ENCODE peak calls at places on chromosomes 16 and 17, in ten cellular contexts. One of them, this sample, is unnamed.

GRCh38 chr17:35160354-35161201 is 13.0 kb downstream of the UNC45B start:
- DNase-seq in Peyer's patch: no peak
- DNase-seq in astrocyte: no peak
- DNase-seq in IMR-90: no peak
- DNase-seq in activated CD8-positive, alpha-beta T cell treated with anti-CD3 and anti-CD28 coated beads for 36 hours: peak
- DNase-seq in cardiac fibroblast: no peak
- DNase-seq in GM23338: no peak
- DNase-seq in foreskin fibroblast: no peak
- DNase-seq in PC-9: no peak
- DNase-seq in choroid plexus epithelial cell: no peak
- DNase-seq in this sample: no peak

GRCh38 chr17:44219126-44219635 is 294 bp downstream of the UBTF start:
- DNase-seq in Peyer's patch: peak
- DNase-seq in astrocyte: no peak
- DNase-seq in IMR-90: peak
- DNase-seq in activated CD8-positive, alpha-beta T cell treated with anti-CD3 and anti-CD28 coated beads for 36 hours: peak
- DNase-seq in cardiac fibroblast: peak
- DNase-seq in GM23338: peak
- DNase-seq in foreskin fibroblast: peak
- DNase-seq in PC-9: peak
- DNase-seq in choroid plexus epithelial cell: peak
- DNase-seq in this sample: peak

GRCh38 chr17:70677783-70678647 is 508.7 kb downstream of the KCNJ2 start:
- DNase-seq in Peyer's patch: no peak
- DNase-seq in astrocyte: no peak
- DNase-seq in IMR-90: no peak
- DNase-seq in activated CD8-positive, alpha-beta T cell treated with anti-CD3 and anti-CD28 coated beads for 36 hours: no peak
- DNase-seq in cardiac fibroblast: no peak
- DNase-seq in GM23338: peak
- DNase-seq in foreskin fibroblast: no peak
- DNase-seq in PC-9: no peak
- DNase-seq in choroid plexus epithelial cell: peak
- DNase-seq in this sample: no peak

GRCh38 chr17:11031787-11032186 is 193.9 kb upstream of the PIRT start:
- DNase-seq in Peyer's patch: no peak
- DNase-seq in astrocyte: no peak
- DNase-seq in IMR-90: no peak
- DNase-seq in activated CD8-positive, alpha-beta T cell treated with anti-CD3 and anti-CD28 coated beads for 36 hours: no peak
- DNase-seq in cardiac fibroblast: no peak
- DNase-seq in GM23338: peak
- DNase-seq in foreskin fibroblast: no peak
- DNase-seq in PC-9: no peak
- DNase-seq in choroid plexus epithelial cell: no peak
- DNase-seq in this sample: no peak

GRCh38 chr17:43444223-43445008 is 39.4 kb upstream of the DHX8 start:
- DNase-seq in Peyer's patch: no peak
- DNase-seq in astrocyte: peak
- DNase-seq in IMR-90: peak
- DNase-seq in activated CD8-positive, alpha-beta T cell treated with anti-CD3 and anti-CD28 coated beads for 36 hours: no peak
- DNase-seq in cardiac fibroblast: no peak
- DNase-seq in GM23338: no peak
- DNase-seq in foreskin fibroblast: no peak
- DNase-seq in PC-9: no peak
- DNase-seq in choroid plexus epithelial cell: peak
- DNase-seq in this sample: peak

GRCh38 chr17:3535253-3535995 is 22.2 kb downstream of the TRPV3 start:
- DNase-seq in Peyer's patch: peak
- DNase-seq in astrocyte: peak
- DNase-seq in IMR-90: peak
- DNase-seq in activated CD8-positive, alpha-beta T cell treated with anti-CD3 and anti-CD28 coated beads for 36 hours: peak
- DNase-seq in cardiac fibroblast: peak
- DNase-seq in GM23338: peak
- DNase-seq in foreskin fibroblast: peak
- DNase-seq in PC-9: no peak
- DNase-seq in choroid plexus epithelial cell: peak
- DNase-seq in this sample: no peak

GRCh38 chr17:81405382-81406005 is 10.2 kb downstream of the BAHCC1 start:
- DNase-seq in Peyer's patch: no peak
- DNase-seq in astrocyte: no peak
- DNase-seq in IMR-90: no peak
- DNase-seq in activated CD8-positive, alpha-beta T cell treated with anti-CD3 and anti-CD28 coated beads for 36 hours: no peak
- DNase-seq in cardiac fibroblast: peak
- DNase-seq in GM23338: no peak
- DNase-seq in foreskin fibroblast: no peak
- DNase-seq in PC-9: no peak
- DNase-seq in choroid plexus epithelial cell: peak
- DNase-seq in this sample: no peak

GRCh38 chr17:62740066-62740465 is 68.0 kb downstream of the MARCHF10 start:
- DNase-seq in Peyer's patch: no peak
- DNase-seq in astrocyte: no peak
- DNase-seq in IMR-90: peak
- DNase-seq in activated CD8-positive, alpha-beta T cell treated with anti-CD3 and anti-CD28 coated beads for 36 hours: no peak
- DNase-seq in cardiac fibroblast: no peak
- DNase-seq in GM23338: peak
- DNase-seq in foreskin fibroblast: peak
- DNase-seq in PC-9: no peak
- DNase-seq in choroid plexus epithelial cell: peak
- DNase-seq in this sample: no peak

GRCh38 chr16:4692460-4693295 is 684 bp upstream of the NUDT16L1 start:
- DNase-seq in Peyer's patch: no peak
- DNase-seq in astrocyte: no peak
- DNase-seq in IMR-90: no peak
- DNase-seq in activated CD8-positive, alpha-beta T cell treated with anti-CD3 and anti-CD28 coated beads for 36 hours: peak
- DNase-seq in cardiac fibroblast: no peak
- DNase-seq in GM23338: peak
- DNase-seq in foreskin fibroblast: no peak
- DNase-seq in PC-9: no peak
- DNase-seq in choroid plexus epithelial cell: peak
- DNase-seq in this sample: no peak

GRCh38 chr16:28912558-28912957 is 12.5 kb downstream of the RABEP2 start:
- DNase-seq in Peyer's patch: no peak
- DNase-seq in astrocyte: no peak
- DNase-seq in IMR-90: no peak
- DNase-seq in activated CD8-positive, alpha-beta T cell treated with anti-CD3 and anti-CD28 coated beads for 36 hours: no peak
- DNase-seq in cardiac fibroblast: no peak
- DNase-seq in GM23338: no peak
- DNase-seq in foreskin fibroblast: no peak
- DNase-seq in PC-9: no peak
- DNase-seq in choroid plexus epithelial cell: no peak
- DNase-seq in this sample: no peak

GRCh38 chr16:48000622-48001021 is 155.2 kb downstream of the ABCC12 start:
- DNase-seq in Peyer's patch: no peak
- DNase-seq in astrocyte: no peak
- DNase-seq in IMR-90: no peak
- DNase-seq in activated CD8-positive, alpha-beta T cell treated with anti-CD3 and anti-CD28 coated beads for 36 hours: no peak
- DNase-seq in cardiac fibroblast: no peak
- DNase-seq in GM23338: no peak
- DNase-seq in foreskin fibroblast: no peak
- DNase-seq in PC-9: no peak
- DNase-seq in choroid plexus epithelial cell: no peak
- DNase-seq in this sample: no peak

GRCh38 chr17:34015253-34015652 is 239.8 kb upstream of the CCL2 start:
- DNase-seq in Peyer's patch: no peak
- DNase-seq in astrocyte: no peak
- DNase-seq in IMR-90: no peak
- DNase-seq in activated CD8-positive, alpha-beta T cell treated with anti-CD3 and anti-CD28 coated beads for 36 hours: no peak
- DNase-seq in cardiac fibroblast: no peak
- DNase-seq in GM23338: no peak
- DNase-seq in foreskin fibroblast: no peak
- DNase-seq in PC-9: no peak
- DNase-seq in choroid plexus epithelial cell: no peak
- DNase-seq in this sample: no peak

GRCh38 chr16:2946649-2947048 is 17.4 kb upstream of the KREMEN2 start:
- DNase-seq in Peyer's patch: no peak
- DNase-seq in astrocyte: no peak
- DNase-seq in IMR-90: no peak
- DNase-seq in activated CD8-positive, alpha-beta T cell treated with anti-CD3 and anti-CD28 coated beads for 36 hours: no peak
- DNase-seq in cardiac fibroblast: no peak
- DNase-seq in GM23338: no peak
- DNase-seq in foreskin fibroblast: no peak
- DNase-seq in PC-9: no peak
- DNase-seq in choroid plexus epithelial cell: no peak
- DNase-seq in this sample: no peak

GRCh38 chr16:27991876-27992275 is 71.6 kb downstream of the GSG1L start:
- DNase-seq in Peyer's patch: no peak
- DNase-seq in astrocyte: no peak
- DNase-seq in IMR-90: no peak
- DNase-seq in activated CD8-positive, alpha-beta T cell treated with anti-CD3 and anti-CD28 coated beads for 36 hours: no peak
- DNase-seq in cardiac fibroblast: no peak
- DNase-seq in GM23338: no peak
- DNase-seq in foreskin fibroblast: no peak
- DNase-seq in PC-9: no peak
- DNase-seq in choroid plexus epithelial cell: no peak
- DNase-seq in this sample: no peak

GRCh38 chr16:14310519-14310991 is 239.4 kb downstream of the MRTFB start:
- DNase-seq in Peyer's patch: no peak
- DNase-seq in astrocyte: no peak
- DNase-seq in IMR-90: peak
- DNase-seq in activated CD8-positive, alpha-beta T cell treated with anti-CD3 and anti-CD28 coated beads for 36 hours: no peak
- DNase-seq in cardiac fibroblast: peak
- DNase-seq in GM23338: peak
- DNase-seq in foreskin fibroblast: no peak
- DNase-seq in PC-9: peak
- DNase-seq in choroid plexus epithelial cell: peak
- DNase-seq in this sample: no peak

GRCh38 chr16:9256196-9256595 is 164.8 kb downstream of the HAPSTR1 start:
- DNase-seq in Peyer's patch: peak
- DNase-seq in astrocyte: no peak
- DNase-seq in IMR-90: no peak
- DNase-seq in activated CD8-positive, alpha-beta T cell treated with anti-CD3 and anti-CD28 coated beads for 36 hours: peak
- DNase-seq in cardiac fibroblast: no peak
- DNase-seq in GM23338: peak
- DNase-seq in foreskin fibroblast: no peak
- DNase-seq in PC-9: peak
- DNase-seq in choroid plexus epithelial cell: peak
- DNase-seq in this sample: no peak
- TF ChIP-seq CTCF in Peyer's patch: peak
- TF ChIP-seq CTCF in astrocyte: peak
- TF ChIP-seq CTCF in IMR-90: peak
- TF ChIP-seq CTCF in activated CD8-positive, alpha-beta T cell treated with anti-CD3 and anti-CD28 coated beads for 36 hours: peak
- TF ChIP-seq CTCF in cardiac fibroblast: peak
- TF ChIP-seq CTCF in GM23338: peak
- TF ChIP-seq CTCF in foreskin fibroblast: peak
- TF ChIP-seq CTCF in PC-9: peak
- TF ChIP-seq CTCF in choroid plexus epithelial cell: peak
- TF ChIP-seq CTCF in this sample: no peak

DNA sequence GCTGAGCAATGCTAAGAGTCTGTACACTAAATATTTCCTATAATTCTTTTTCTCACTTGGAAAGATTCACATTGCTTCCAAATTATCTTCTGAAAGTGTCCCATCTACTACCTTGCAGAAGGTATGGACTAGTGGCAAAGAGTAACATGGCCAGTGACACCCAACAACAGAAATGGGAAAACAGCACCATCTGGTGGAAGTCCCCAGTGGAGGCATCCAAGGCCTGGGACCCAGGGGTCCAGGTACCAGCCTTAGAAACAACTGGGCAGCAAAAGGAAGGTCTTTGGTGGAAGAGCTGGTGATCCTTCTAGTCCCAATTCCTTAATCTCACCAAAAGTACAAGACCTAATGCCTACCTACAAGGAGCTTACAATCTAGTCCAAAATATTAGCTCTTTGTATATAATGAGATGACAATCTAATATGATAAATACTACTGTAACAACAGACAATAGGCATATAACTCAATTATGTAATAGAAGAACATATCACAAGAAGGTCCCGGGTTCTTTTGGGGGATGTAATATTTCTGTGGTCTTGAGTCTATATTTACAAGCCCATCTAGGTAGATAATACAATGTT is 55.3 kb downstream of the SKAP1 start:
- DNase-seq in Peyer's patch: no peak
- DNase-seq in astrocyte: no peak
- DNase-seq in IMR-90: no peak
- DNase-seq in activated CD8-positive, alpha-beta T cell treated with anti-CD3 and anti-CD28 coated beads for 36 hours: peak
- DNase-seq in cardiac fibroblast: peak
- DNase-seq in GM23338: peak
- DNase-seq in foreskin fibroblast: no peak
- DNase-seq in PC-9: peak
- DNase-seq in choroid plexus epithelial cell: peak
- DNase-seq in this sample: no peak
- TF ChIP-seq CTCF in Peyer's patch: peak
- TF ChIP-seq CTCF in astrocyte: no peak
- TF ChIP-seq CTCF in IMR-90: peak
- TF ChIP-seq CTCF in activated CD8-positive, alpha-beta T cell treated with anti-CD3 and anti-CD28 coated beads for 36 hours: peak
- TF ChIP-seq CTCF in cardiac fibroblast: peak
- TF ChIP-seq CTCF in GM23338: peak
- TF ChIP-seq CTCF in foreskin fibroblast: no peak
- TF ChIP-seq CTCF in PC-9: peak
- TF ChIP-seq CTCF in choroid plexus epithelial cell: peak
- TF ChIP-seq CTCF in this sample: peak

GRCh38 chr16:85718682-85719081 is 29.9 kb upstream of the GINS2 start:
- DNase-seq in Peyer's patch: no peak
- DNase-seq in astrocyte: no peak
- DNase-seq in IMR-90: no peak
- DNase-seq in activated CD8-positive, alpha-beta T cell treated with anti-CD3 and anti-CD28 coated beads for 36 hours: no peak
- DNase-seq in cardiac fibroblast: no peak
- DNase-seq in GM23338: peak
- DNase-seq in foreskin fibroblast: no peak
- DNase-seq in PC-9: no peak
- DNase-seq in choroid plexus epithelial cell: peak
- DNase-seq in this sample: no peak
- TF ChIP-seq CTCF in Peyer's patch: peak
- TF ChIP-seq CTCF in astrocyte: peak
- TF ChIP-seq CTCF in IMR-90: peak
- TF ChIP-seq CTCF in activated CD8-positive, alpha-beta T cell treated with anti-CD3 and anti-CD28 coated beads for 36 hours: no peak
- TF ChIP-seq CTCF in cardiac fibroblast: peak
- TF ChIP-seq CTCF in GM23338: peak
- TF ChIP-seq CTCF in foreskin fibroblast: peak
- TF ChIP-seq CTCF in PC-9: no peak
- TF ChIP-seq CTCF in choroid plexus epithelial cell: peak
- TF ChIP-seq CTCF in this sample: no peak

GRCh38 chr17:49191917-49192741 is 18.2 kb downstream of the GNGT2 start:
- DNase-seq in Peyer's patch: peak
- DNase-seq in astrocyte: peak
- DNase-seq in IMR-90: peak
- DNase-seq in activated CD8-positive, alpha-beta T cell treated with anti-CD3 and anti-CD28 coated beads for 36 hours: peak
- DNase-seq in cardiac fibroblast: peak
- DNase-seq in GM23338: peak
- DNase-seq in foreskin fibroblast: peak
- DNase-seq in PC-9: peak
- DNase-seq in choroid plexus epithelial cell: peak
- DNase-seq in this sample: peak
- TF ChIP-seq CTCF in Peyer's patch: no peak
- TF ChIP-seq CTCF in astrocyte: no peak
- TF ChIP-seq CTCF in IMR-90: peak
- TF ChIP-seq CTCF in activated CD8-positive, alpha-beta T cell treated with anti-CD3 and anti-CD28 coated beads for 36 hours: peak
- TF ChIP-seq CTCF in cardiac fibroblast: peak
- TF ChIP-seq CTCF in GM23338: peak
- TF ChIP-seq CTCF in foreskin fibroblast: peak
- TF ChIP-seq CTCF in PC-9: peak
- TF ChIP-seq CTCF in choroid plexus epithelial cell: peak
- TF ChIP-seq CTCF in this sample: peak

GRCh38 chr17:39687546-39688474 is at the start of gene PGAP3:
- DNase-seq in Peyer's patch: peak
- DNase-seq in astrocyte: peak
- DNase-seq in IMR-90: peak
- DNase-seq in activated CD8-positive, alpha-beta T cell treated with anti-CD3 and anti-CD28 coated beads for 36 hours: peak
- DNase-seq in cardiac fibroblast: peak
- DNase-seq in GM23338: peak
- DNase-seq in foreskin fibroblast: peak
- DNase-seq in PC-9: peak
- DNase-seq in choroid plexus epithelial cell: peak
- DNase-seq in this sample: peak
- TF ChIP-seq CTCF in Peyer's patch: no peak
- TF ChIP-seq CTCF in astrocyte: no peak
- TF ChIP-seq CTCF in IMR-90: peak
- TF ChIP-seq CTCF in activated CD8-positive, alpha-beta T cell treated with anti-CD3 and anti-CD28 coated beads for 36 hours: no peak
- TF ChIP-seq CTCF in cardiac fibroblast: no peak
- TF ChIP-seq CTCF in GM23338: no peak
- TF ChIP-seq CTCF in foreskin fibroblast: no peak
- TF ChIP-seq CTCF in PC-9: no peak
- TF ChIP-seq CTCF in choroid plexus epithelial cell: no peak
- TF ChIP-seq CTCF in this sample: no peak

GRCh38 chr17:74566132-74566753 is 1.1 kb downstream of the CD300H start:
- DNase-seq in Peyer's patch: peak
- DNase-seq in astrocyte: peak
- DNase-seq in IMR-90: no peak
- DNase-seq in activated CD8-positive, alpha-beta T cell treated with anti-CD3 and anti-CD28 coated beads for 36 hours: peak
- DNase-seq in cardiac fibroblast: peak
- DNase-seq in GM23338: peak
- DNase-seq in foreskin fibroblast: no peak
- DNase-seq in PC-9: peak
- DNase-seq in choroid plexus epithelial cell: peak
- DNase-seq in this sample: no peak
- TF ChIP-seq CTCF in Peyer's patch: peak
- TF ChIP-seq CTCF in astrocyte: peak
- TF ChIP-seq CTCF in IMR-90: no peak
- TF ChIP-seq CTCF in activated CD8-positive, alpha-beta T cell treated with anti-CD3 and anti-CD28 coated beads for 36 hours: peak
- TF ChIP-seq CTCF in cardiac fibroblast: peak
- TF ChIP-seq CTCF in GM23338: peak
- TF ChIP-seq CTCF in foreskin fibroblast: peak
- TF ChIP-seq CTCF in PC-9: peak
- TF ChIP-seq CTCF in choroid plexus epithelial cell: peak
- TF ChIP-seq CTCF in this sample: no peak

This sample was measured in breast epithelium.